ENCODE peak calls at places on chromosomes 5 and 9, in nine cellular contexts. One of them, this sample, is unnamed.

GRCh38 chr9:112119225-112120045 is 55.7 kb downstream of the SUSD1 start:
- DNase-seq in H9: no peak
- DNase-seq in mesenchymal stem cell: peak; percentile 34
- DNase-seq in mammary epithelial cell: peak; percentile 83
- DNase-seq in endothelial cell of umbilical vein: no peak
- DNase-seq in SK-N-SH: no peak
- DNase-seq in HepG2: peak; percentile 99
- DNase-seq in IMR-90: peak; percentile 45
- DNase-seq in astrocyte: peak; percentile 94
- DNase-seq in this sample: no peak

GRCh38 chr5:168464641-168465040 is 21.6 kb upstream of the RARS1 start:
- DNase-seq in H9: no peak
- DNase-seq in mesenchymal stem cell: no peak
- DNase-seq in mammary epithelial cell: no peak
- DNase-seq in endothelial cell of umbilical vein: no peak
- DNase-seq in SK-N-SH: no peak
- DNase-seq in HepG2: no peak
- DNase-seq in IMR-90: no peak
- DNase-seq in astrocyte: no peak
- DNase-seq in this sample: no peak

GRCh38 chr9:22084336-22085035 is 75.4 kb upstream of the CDKN2B start:
- DNase-seq in H9: no peak
- DNase-seq in mesenchymal stem cell: peak; percentile 90
- DNase-seq in mammary epithelial cell: peak; percentile 91
- DNase-seq in endothelial cell of umbilical vein: peak; percentile 80
- DNase-seq in SK-N-SH: no peak
- DNase-seq in HepG2: peak; percentile 7
- DNase-seq in IMR-90: peak; percentile 97
- DNase-seq in astrocyte: peak; percentile 99
- DNase-seq in this sample: peak; percentile 89

GRCh38 chr9:129494113-129494789 is 126.7 kb downstream of the C9orf50 start:
- DNase-seq in H9: no peak
- DNase-seq in mesenchymal stem cell: no peak
- DNase-seq in mammary epithelial cell: no peak
- DNase-seq in endothelial cell of umbilical vein: no peak
- DNase-seq in SK-N-SH: no peak
- DNase-seq in HepG2: no peak
- DNase-seq in IMR-90: no peak
- DNase-seq in astrocyte: no peak
- DNase-seq in this sample: no peak

GRCh38 chr9:107279084-107279483 is 4.0 kb upstream of the RAD23B start:
- DNase-seq in H9: no peak
- DNase-seq in mesenchymal stem cell: no peak
- DNase-seq in mammary epithelial cell: no peak
- DNase-seq in endothelial cell of umbilical vein: no peak
- DNase-seq in SK-N-SH: no peak
- DNase-seq in HepG2: no peak
- DNase-seq in IMR-90: no peak
- DNase-seq in astrocyte: no peak
- DNase-seq in this sample: no peak

GRCh38 chr9:16425572-16425971 is 444.9 kb downstream of the BNC2 start:
- DNase-seq in H9: no peak
- DNase-seq in mesenchymal stem cell: peak; percentile 57
- DNase-seq in mammary epithelial cell: no peak
- DNase-seq in endothelial cell of umbilical vein: no peak
- DNase-seq in SK-N-SH: no peak
- DNase-seq in HepG2: no peak
- DNase-seq in IMR-90: peak; percentile 81
- DNase-seq in astrocyte: peak; percentile 73
- DNase-seq in this sample: peak; percentile 66

GRCh38 chr5:175895701-175896102 is 24.3 kb downstream of the CPLX2 start:
- DNase-seq in H9: no peak
- DNase-seq in mesenchymal stem cell: no peak
- DNase-seq in mammary epithelial cell: peak; percentile 83
- DNase-seq in endothelial cell of umbilical vein: no peak
- DNase-seq in SK-N-SH: no peak
- DNase-seq in HepG2: no peak
- DNase-seq in IMR-90: no peak
- DNase-seq in astrocyte: no peak
- DNase-seq in this sample: no peak

GRCh38 chr5:72510610-72511121 is 3.5 kb upstream of the ZNF366 start:
- DNase-seq in H9: no peak
- DNase-seq in mesenchymal stem cell: peak; percentile 96
- DNase-seq in mammary epithelial cell: no peak
- DNase-seq in endothelial cell of umbilical vein: peak; percentile 80
- DNase-seq in SK-N-SH: no peak
- DNase-seq in HepG2: no peak
- DNase-seq in IMR-90: peak; percentile 86
- DNase-seq in astrocyte: peak; percentile 88
- DNase-seq in this sample: peak; percentile 96

GRCh38 chr9:4144869-4145268 is 155.0 kb downstream of the GLIS3 start:
- DNase-seq in H9: no peak
- DNase-seq in mesenchymal stem cell: peak; percentile 72
- DNase-seq in mammary epithelial cell: no peak
- DNase-seq in endothelial cell of umbilical vein: no peak
- DNase-seq in SK-N-SH: no peak
- DNase-seq in HepG2: no peak
- DNase-seq in IMR-90: no peak
- DNase-seq in astrocyte: no peak
- DNase-seq in this sample: peak; percentile 36

GRCh38 chr9:12878342-12878978 is 103.6 kb downstream of the LURAP1L start:
- DNase-seq in H9: no peak
- DNase-seq in mesenchymal stem cell: no peak
- DNase-seq in mammary epithelial cell: peak; percentile 62
- DNase-seq in endothelial cell of umbilical vein: peak; percentile 38
- DNase-seq in SK-N-SH: no peak
- DNase-seq in HepG2: peak; percentile 11
- DNase-seq in IMR-90: peak; percentile 47
- DNase-seq in astrocyte: no peak
- DNase-seq in this sample: peak; percentile 3

GRCh38 chr5:80151890-80152289 is 104.0 kb downstream of the SERINC5 start:
- DNase-seq in H9: no peak
- DNase-seq in mesenchymal stem cell: no peak
- DNase-seq in mammary epithelial cell: no peak
- DNase-seq in endothelial cell of umbilical vein: no peak
- DNase-seq in SK-N-SH: no peak
- DNase-seq in HepG2: no peak
- DNase-seq in IMR-90: no peak
- DNase-seq in astrocyte: no peak
- DNase-seq in this sample: no peak

DNA sequence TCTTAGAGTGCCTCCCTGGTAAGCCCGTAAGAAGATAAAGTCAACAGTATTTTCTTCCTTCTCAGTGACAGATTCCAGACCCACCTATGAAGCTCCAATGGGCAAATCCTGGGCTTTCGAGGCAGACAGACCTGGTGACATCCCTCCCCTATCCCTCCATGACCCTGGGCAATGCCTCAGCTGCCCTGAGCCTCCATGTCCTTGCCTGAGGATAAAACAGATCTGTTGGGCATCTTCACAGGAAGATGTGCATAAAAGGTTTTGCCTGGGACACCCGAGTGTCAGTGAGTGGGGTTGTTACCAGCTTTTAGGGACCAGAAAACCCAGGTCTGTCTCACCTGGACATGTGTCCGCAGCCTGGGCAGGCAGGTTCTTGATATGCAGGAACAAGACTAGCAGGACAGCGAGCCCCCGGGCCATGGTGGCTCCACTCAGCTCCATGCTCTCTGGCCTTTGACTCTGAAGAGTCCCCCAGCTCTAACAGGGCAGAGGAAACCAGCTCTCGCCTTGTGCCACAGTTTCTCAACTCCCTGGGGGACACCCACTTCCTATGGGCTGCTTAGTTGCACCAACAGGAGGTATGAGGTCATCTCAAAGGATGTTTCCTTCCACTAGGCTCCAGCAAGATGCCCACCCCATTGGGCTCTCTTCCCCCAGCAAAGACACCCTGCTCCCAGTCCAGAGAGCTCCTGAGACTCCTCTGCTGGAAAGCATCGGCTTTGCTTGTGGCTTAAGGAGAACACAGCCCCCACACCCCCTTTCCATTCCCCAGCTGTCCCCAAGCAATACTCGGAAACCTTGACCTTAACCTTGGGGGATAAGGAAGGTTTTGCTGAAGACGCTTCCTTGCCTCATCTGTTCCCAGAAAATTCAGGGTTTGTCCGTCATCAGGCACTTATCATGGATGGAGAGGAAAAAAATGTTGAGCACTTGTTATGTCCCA is at the start of gene FCN1:
- DNase-seq in H9: no peak
- DNase-seq in mesenchymal stem cell: no peak
- DNase-seq in mammary epithelial cell: no peak
- DNase-seq in endothelial cell of umbilical vein: no peak
- DNase-seq in SK-N-SH: no peak
- DNase-seq in HepG2: no peak
- DNase-seq in IMR-90: no peak
- DNase-seq in astrocyte: no peak
- DNase-seq in this sample: no peak
- H3K4me2 ChIP-seq in H9: no peak within 1 kb of the TSS
- H3K4me2 ChIP-seq in mesenchymal stem cell: no peak within 1 kb of the TSS
- H3K4me2 ChIP-seq in mammary epithelial cell: no peak within 1 kb of the TSS
- H3K4me2 ChIP-seq in endothelial cell of umbilical vein: no peak within 1 kb of the TSS
- H3K4me2 ChIP-seq in SK-N-SH: no peak within 1 kb of the TSS
- H3K4me2 ChIP-seq in HepG2: no peak within 1 kb of the TSS
- H3K4me2 ChIP-seq in IMR-90: no peak within 1 kb of the TSS
- H3K4me2 ChIP-seq in astrocyte: no peak within 1 kb of the TSS
- H3K4me2 ChIP-seq in this sample: no peak within 1 kb of the TSS

DNA sequence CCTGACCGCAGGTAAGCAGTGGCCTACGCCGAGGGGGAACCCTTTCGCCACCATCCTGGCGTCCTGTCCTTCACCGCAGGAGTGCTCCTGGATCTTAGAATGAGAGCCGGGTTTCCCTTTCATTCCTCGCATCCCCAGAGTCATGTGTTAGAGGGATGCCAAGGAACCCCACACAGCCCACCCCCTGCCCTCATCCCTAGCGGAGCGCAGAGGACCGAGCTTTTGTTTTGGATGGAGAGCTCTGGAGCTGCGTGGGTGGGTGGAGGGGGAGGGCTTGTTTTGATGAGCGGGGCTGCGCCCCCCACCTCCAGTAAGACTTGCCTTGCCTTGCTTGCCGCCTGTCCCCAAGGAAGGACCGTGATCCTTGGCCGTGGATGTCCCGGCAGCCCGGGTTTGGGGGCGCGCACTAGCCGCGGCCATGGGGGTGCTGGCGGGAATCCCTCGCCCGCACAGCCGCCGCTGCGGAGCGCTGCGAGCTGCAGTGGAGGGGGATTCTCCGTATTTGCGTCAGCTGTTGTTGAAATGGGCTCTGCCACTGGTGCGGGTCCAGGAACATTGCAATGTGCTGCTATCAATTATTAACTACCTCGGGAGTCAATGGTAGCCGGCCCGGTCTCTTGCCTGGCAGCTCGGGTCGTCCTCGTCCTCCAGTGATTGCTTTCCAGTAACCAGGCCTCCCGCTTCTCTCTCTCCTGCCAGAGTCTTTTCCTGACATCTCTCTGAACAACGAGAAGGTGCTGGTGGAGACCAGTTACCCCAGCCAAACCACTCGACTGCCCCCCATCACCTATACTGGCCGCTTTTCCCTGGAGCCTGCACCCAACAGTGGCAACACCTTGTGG is 1.0 kb downstream of the EGR1 start:
- DNase-seq in H9: no peak
- DNase-seq in mesenchymal stem cell: no peak
- DNase-seq in mammary epithelial cell: no peak
- DNase-seq in endothelial cell of umbilical vein: peak; percentile 1
- DNase-seq in SK-N-SH: peak; percentile 39
- DNase-seq in HepG2: peak; percentile 84
- DNase-seq in IMR-90: peak; percentile 39
- DNase-seq in astrocyte: peak; percentile 25
- DNase-seq in this sample: peak; percentile 64
- H3K27ac ChIP-seq in H9: no peak overlapping the region
- H3K27ac ChIP-seq in mesenchymal stem cell: no peak overlapping the region
- H3K27ac ChIP-seq in mammary epithelial cell: peak overlapping the region; percentile 31
- H3K27ac ChIP-seq in endothelial cell of umbilical vein: no peak overlapping the region
- H3K27ac ChIP-seq in SK-N-SH: no peak overlapping the region
- H3K27ac ChIP-seq in HepG2: no peak overlapping the region
- H3K27ac ChIP-seq in IMR-90: peak overlapping the region; percentile 4
- H3K27ac ChIP-seq in astrocyte: peak overlapping the region; percentile 37
- H3K27ac ChIP-seq in this sample: peak overlapping the region; percentile 96

GRCh38 chr9:118510711-118511110 is 806.5 kb downstream of the TLR4 start:
- DNase-seq in H9: no peak
- DNase-seq in mesenchymal stem cell: no peak
- DNase-seq in mammary epithelial cell: no peak
- DNase-seq in endothelial cell of umbilical vein: no peak
- DNase-seq in SK-N-SH: no peak
- DNase-seq in HepG2: no peak
- DNase-seq in IMR-90: no peak
- DNase-seq in astrocyte: no peak
- DNase-seq in this sample: no peak
- H3K4me2 ChIP-seq in H9: no peak overlapping the region
- H3K4me2 ChIP-seq in mesenchymal stem cell: no peak overlapping the region
- H3K4me2 ChIP-seq in mammary epithelial cell: no peak overlapping the region
- H3K4me2 ChIP-seq in endothelial cell of umbilical vein: no peak overlapping the region
- H3K4me2 ChIP-seq in SK-N-SH: no peak overlapping the region
- H3K4me2 ChIP-seq in HepG2: no peak overlapping the region
- H3K4me2 ChIP-seq in IMR-90: no peak overlapping the region
- H3K4me2 ChIP-seq in astrocyte: no peak overlapping the region
- H3K4me2 ChIP-seq in this sample: no peak overlapping the region

GRCh38 chr5:69493235-69493925 is 790 bp downstream of the OCLN start:
- DNase-seq in H9: peak; percentile 56
- DNase-seq in mesenchymal stem cell: peak; percentile 33
- DNase-seq in mammary epithelial cell: peak; percentile 65
- DNase-seq in endothelial cell of umbilical vein: peak; percentile 44
- DNase-seq in SK-N-SH: peak; percentile 74
- DNase-seq in HepG2: no peak
- DNase-seq in IMR-90: no peak
- DNase-seq in astrocyte: peak; percentile 26
- DNase-seq in this sample: peak; percentile 63

GRCh38 chr5:69492391-69493234 is at the start of gene OCLN:
- DNase-seq in H9: peak; percentile 94
- DNase-seq in mesenchymal stem cell: peak; percentile 28
- DNase-seq in mammary epithelial cell: peak; percentile 89
- DNase-seq in endothelial cell of umbilical vein: peak; percentile 77
- DNase-seq in SK-N-SH: peak; percentile 85
- DNase-seq in HepG2: peak; percentile 78
- DNase-seq in IMR-90: no peak
- DNase-seq in astrocyte: no peak
- DNase-seq in this sample: peak; percentile 45

GRCh38 chr5:69497006-69497520 is 4.5 kb downstream of the OCLN start:
- DNase-seq in H9: no peak
- DNase-seq in mesenchymal stem cell: no peak
- DNase-seq in mammary epithelial cell: no peak
- DNase-seq in endothelial cell of umbilical vein: peak; percentile 50
- DNase-seq in SK-N-SH: no peak
- DNase-seq in HepG2: no peak
- DNase-seq in IMR-90: no peak
- DNase-seq in astrocyte: peak; percentile 58
- DNase-seq in this sample: no peak

GRCh38 chr5:69491838-69492390 is 676 bp upstream of the OCLN start:
- DNase-seq in H9: no peak
- DNase-seq in mesenchymal stem cell: no peak
- DNase-seq in mammary epithelial cell: no peak
- DNase-seq in endothelial cell of umbilical vein: no peak
- DNase-seq in SK-N-SH: no peak
- DNase-seq in HepG2: no peak
- DNase-seq in IMR-90: no peak
- DNase-seq in astrocyte: no peak
- DNase-seq in this sample: no peak

DNA sequence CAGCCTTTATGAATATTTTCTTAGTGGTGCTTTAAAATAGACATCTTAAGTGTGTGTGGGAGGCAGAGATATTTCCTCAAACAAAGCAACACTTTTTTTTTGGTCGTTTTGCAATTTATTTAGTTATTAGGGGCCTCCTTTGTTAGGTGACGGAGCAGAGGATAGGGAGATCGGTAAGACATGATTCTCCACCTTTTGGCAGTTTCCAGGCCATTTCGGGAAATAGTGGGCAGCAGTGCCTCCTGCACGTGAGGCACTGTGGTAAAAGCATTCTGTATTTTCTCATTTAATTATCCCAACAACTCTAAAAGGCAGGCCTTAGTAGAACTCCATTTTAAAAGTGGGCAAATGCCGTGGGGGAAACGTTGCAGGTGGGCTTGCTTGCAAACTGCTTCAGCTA is 1.9 kb downstream of the OCLN start:
- DNase-seq in H9: no peak
- DNase-seq in mesenchymal stem cell: no peak
- DNase-seq in mammary epithelial cell: no peak
- DNase-seq in endothelial cell of umbilical vein: no peak
- DNase-seq in SK-N-SH: no peak
- DNase-seq in HepG2: no peak
- DNase-seq in IMR-90: no peak
- DNase-seq in astrocyte: no peak
- DNase-seq in this sample: no peak
- H3K27ac ChIP-seq in H9: no peak overlapping the region
- H3K27ac ChIP-seq in mesenchymal stem cell: no peak overlapping the region
- H3K27ac ChIP-seq in mammary epithelial cell: no peak overlapping the region
- H3K27ac ChIP-seq in endothelial cell of umbilical vein: no peak overlapping the region
- H3K27ac ChIP-seq in SK-N-SH: no peak overlapping the region
- H3K27ac ChIP-seq in HepG2: no peak overlapping the region
- H3K27ac ChIP-seq in IMR-90: no peak overlapping the region
- H3K27ac ChIP-seq in astrocyte: no peak overlapping the region
- H3K27ac ChIP-seq in this sample: no peak overlapping the region